ENCODE peak calls at places on chromosomes 11 and 22, in five cellular contexts. P, L, Z, I and X are unnamed samples.

GRCh38 chr22:49582171-49582570 is 245.5 kb downstream of the BRD1 start:
- DNase-seq in I (no peak), L (no peak), P (no peak), Z (no peak), X (no peak)

GRCh38 chr11:14445542-14446530 is 53.8 kb downstream of the COPB1 start:
- DNase-seq in Z (no peak), P (no peak), L (no peak), I (no peak), X (no peak)

GRCh38 chr11:43751726-43752125 is 71.2 kb downstream of the HSD17B12 start:
- DNase-seq in L (no peak), Z (no peak), P (no peak), I (no peak), X (no peak)

GRCh38 chr22:25777870-25778269 is 35.9 kb downstream of the MYO18B start:
- DNase-seq in Z (no peak), L (peak; percentile 35), P (no peak), I (no peak), X (no peak)

GRCh38 chr11:77113382-77114088 is 10.9 kb downstream of the OMP start:
- DNase-seq in P (no peak), L (no peak), Z (no peak), I (no peak), X (no peak)

GRCh38 chr11:74819400-74819799 is 70.8 kb downstream of the RNF169 start:
- DNase-seq in I (no peak), L (no peak), Z (no peak), P (no peak), X (no peak)

GRCh38 chr22:37701121-37701786 is 4.4 kb downstream of the TRIOBP start:
- DNase-seq in I (no peak), L (no peak), Z (no peak), P (no peak), X (no peak)

GRCh38 chr11:69308531-69308930 is 14.6 kb downstream of the MYEOV start:
- DNase-seq in L (no peak), Z (no peak), P (no peak), I (peak; percentile 28), X (no peak)

GRCh38 chr11:116513894-116514293 is 258.9 kb downstream of the BUD13 start:
- DNase-seq in P (no peak), I (no peak), Z (no peak), L (no peak), X (no peak)

GRCh38 chr11:43797337-43797736 is 83.3 kb upstream of the ALKBH3 start:
- DNase-seq in L (no peak), P (no peak), I (no peak), Z (no peak), X (no peak)

GRCh38 chr11:1460396-1460795 is 26.2 kb downstream of the MOB2 start:
- DNase-seq in Z (no peak), P (no peak), L (no peak), I (no peak), X (peak; percentile 53)

GRCh38 chr22:19957445-19957844 is 15.8 kb upstream of the TXNRD2 start:
- DNase-seq in I (no peak), P (no peak), Z (no peak), L (no peak), X (no peak)

GRCh38 chr11:37988031-37988430 is 1390.0 kb upstream of the RAG2 start:
- DNase-seq in P (no peak), I (no peak), Z (no peak), L (no peak), X (no peak)

GRCh38 chr11:115893701-115894100 is 389.5 kb upstream of the CADM1 start:
- DNase-seq in P (no peak), I (no peak), Z (no peak), L (no peak), X (no peak)

GRCh38 chr11:1196516-1197391 is 26.1 kb upstream of the MUC5B start:
- DNase-seq in L (no peak), Z (no peak), P (no peak), I (peak; percentile 28), X (no peak)

GRCh38 chr11:93591247-93591898 is 48.2 kb upstream of the SMCO4 start:
- DNase-seq in L (no peak), Z (no peak), I (no peak), P (no peak), X (no peak)

GRCh38 chr11:82191690-82192089 is 542.0 kb downstream of the FAM181B start:
- DNase-seq in P (no peak), I (no peak), Z (no peak), L (no peak), X (no peak)

GRCh38 chr11:62544521-62545436 is 1.8 kb downstream of the AHNAK start:
- DNase-seq in Z (no peak), P (no peak), I (no peak), L (no peak), X (no peak)

GRCh38 chr11:79087238-79087956 is 353.4 kb downstream of the TENM4 start:
- DNase-seq in P (no peak), I (no peak), Z (no peak), L (no peak), X (no peak)

GRCh38 chr22:48098243-48098935 is 1335.9 kb downstream of the TBC1D22A start:
- DNase-seq in I (peak; percentile 14), P (no peak), L (no peak), Z (no peak), X (no peak)

GRCh38 chr11:69037074-69037473 is 11.7 kb upstream of the TPCN2 start:
- DNase-seq in L (no peak), Z (no peak), P (no peak), I (no peak), X (no peak)

GRCh38 chr11:133917921-133918605 is 38.7 kb downstream of the IGSF9B start:
- DNase-seq in Z (no peak), P (no peak), L (no peak), I (no peak), X (no peak)

GRCh38 chr11:86255896-86256295 is 11.3 kb downstream of the EED start:
- DNase-seq in P (no peak), L (no peak), Z (no peak), I (no peak), X (no peak)

GRCh38 chr11:95398437-95399112 is 167.6 kb upstream of the SESN3 start:
- DNase-seq in Z (no peak), I (no peak), P (no peak), L (no peak), X (no peak)

GRCh38 chr22:20292673-20293232 is 24.6 kb upstream of the RTN4R start:
- DNase-seq in I (no peak), P (no peak), Z (no peak), L (no peak), X (no peak)

GRCh38 chr22:39312410-39312809 is 7.0 kb downstream of the RPL3 start:
- DNase-seq in P (no peak), I (no peak), Z (no peak), L (no peak), X (no peak)

GRCh38 chr22:44523981-44524759 is 26.1 kb upstream of the RTL6 start:
- DNase-seq in I (no peak), L (no peak), P (no peak), Z (no peak), X (no peak)

GRCh38 chr11:95977534-95978174 is 53.7 kb upstream of the MTMR2 start:
- DNase-seq in I (no peak), Z (no peak), L (no peak), P (no peak), X (no peak)

GRCh38 chr11:975824-976223 is 50.2 kb downstream of the AP2A2 start:
- DNase-seq in I (no peak), P (no peak), Z (no peak), L (no peak), X (no peak)

GRCh38 chr22:36365020-36365411 is 22.8 kb downstream of the MYH9 start:
- DNase-seq in I (peak; percentile 80), Z (peak; percentile 78), P (peak; percentile 74), L (peak; percentile 10), X (peak; percentile 97)

GRCh38 chr11:37788141-37788877 is 1190.3 kb upstream of the RAG2 start:
- DNase-seq in Z (no peak), L (no peak), P (no peak), I (no peak), X (no peak)

GRCh38 chr11:24386551-24387404 is 110.1 kb upstream of the LUZP2 start:
- DNase-seq in I (no peak), L (peak; percentile 42), Z (no peak), P (no peak), X (no peak)

GRCh38 chr11:9139628-9140357 is 48.4 kb upstream of the SCUBE2 start:
- DNase-seq in I (no peak), P (no peak), Z (no peak), L (no peak), X (no peak)

GRCh38 chr22:48748113-48748859 is 1079.4 kb downstream of the BRD1 start:
- DNase-seq in L (no peak), I (no peak), P (no peak), Z (no peak), X (peak; percentile 2)

GRCh38 chr11:2927851-2928604 is 1.2 kb downstream of the PHLDA2 start:
- DNase-seq in I (no peak), P (no peak), Z (no peak), L (no peak), X (no peak)

GRCh38 chr11:9095421-9095820 is 4.0 kb upstream of the SCUBE2 start:
- DNase-seq in Z (no peak), P (no peak), L (no peak), I (no peak), X (no peak)

GRCh38 chr11:108854366-108854765 is 189.5 kb downstream of the DDX10 start:
- DNase-seq in L (no peak), Z (no peak), P (no peak), I (no peak), X (no peak)